ENCODE peak calls at places on chromosomes 5 and 9, in nine cellular contexts. Z is transverse colon, O is fibroblast of lung, F is foreskin fibroblast, W is foreskin keratinocyte, E is choroid plexus epithelial cell, C is AG04449, N is cardiac muscle cell, Q is lower lobe of right lung. U is an unnamed sample.

GRCh38 chr9:8366161-8366926 is 566.8 kb upstream of the DMAC1 start:
- DNase-seq in Z (no peak), O (peak; percentile 38), F (peak; percentile 80), W (no peak), E (peak; percentile 36), C (no peak), N (no peak), Q (no peak), U (no peak)

GRCh38 chr5:134609232-134609851 is 23.3 kb downstream of the SAR1B start:
- DNase-seq in Z (no peak), O (peak; percentile 41), F (no peak), W (no peak), E (no peak), C (no peak), N (no peak), Q (no peak), U (no peak)

GRCh38 chr5:116272281-116272941 is 187.6 kb downstream of the COMMD10 start:
- DNase-seq in Z (no peak), O (peak; percentile 88), F (peak; percentile 66), W (no peak), E (peak; percentile 64), C (no peak), N (no peak), Q (no peak), U (no peak)

GRCh38 chr5:72255237-72255636 is 64.8 kb downstream of the MRPS27 start:
- DNase-seq in Z (peak; percentile 14), O (no peak), F (no peak), W (no peak), E (no peak), C (no peak), N (no peak), Q (no peak), U (no peak)

GRCh38 chr5:96870094-96871021 is 5.9 kb upstream of the ERAP2 start:
- DNase-seq in Z (no peak), O (no peak), F (no peak), W (no peak), E (peak; percentile 33), C (no peak), N (no peak), Q (no peak), U (no peak)

GRCh38 chr9:97386265-97386633 is 25.6 kb upstream of the TDRD7 start:
- DNase-seq in Z (peak; percentile 46), O (no peak), F (no peak), W (no peak), E (no peak), C (no peak), N (no peak), Q (no peak), U (no peak)

GRCh38 chr9:113463418-113464285 is at the start of gene RGS3:
- DNase-seq in Z (peak; percentile 86), O (no peak), F (no peak), W (no peak), E (peak; percentile 8), C (no peak), N (peak; percentile 93), Q (peak; percentile 81), U (peak; percentile 85)

GRCh38 chr5:146766013-146766412 is 112.5 kb downstream of the PPP2R2B start:
- DNase-seq in Z (no peak), O (no peak), F (no peak), W (no peak), E (no peak), C (no peak), N (no peak), Q (no peak), U (no peak)

GRCh38 chr9:95721132-95721531 is 154.4 kb upstream of the ERCC6L2 start:
- DNase-seq in Z (peak; percentile 64), O (no peak), F (no peak), W (no peak), E (no peak), C (no peak), N (no peak), Q (no peak), U (no peak)

GRCh38 chr5:145908206-145908945 is 28.0 kb upstream of the SH3RF2 start:
- DNase-seq in Z (no peak), O (no peak), F (no peak), W (no peak), E (peak; percentile 16), C (no peak), N (no peak), Q (no peak), U (no peak)

GRCh38 chr5:54895816-54896341 is 89.5 kb downstream of the ESM1 start:
- DNase-seq in Z (no peak), O (peak; percentile 66), F (peak; percentile 81), W (no peak), E (peak; percentile 84), C (no peak), N (peak; percentile 70), Q (no peak), U (no peak)

GRCh38 chr5:32679218-32679617 is 31.9 kb upstream of the NPR3 start:
- DNase-seq in Z (no peak), O (peak; percentile 12), F (peak; percentile 36), W (no peak), E (peak; percentile 7), C (no peak), N (no peak), Q (no peak), U (no peak)

GRCh38 chr9:79572032-79572890 is 496 bp downstream of the TLE4 start:
- DNase-seq in Z (peak; percentile 45), O (peak; percentile 33), F (peak; percentile 76), W (no peak), E (peak; percentile 49), C (no peak), N (peak; percentile 86), Q (peak; percentile 73), U (peak; percentile 63)

GRCh38 chr9:97853844-97854695 is 1.0 kb downstream of the FOXE1 start:
- DNase-seq in Z (no peak), O (peak; percentile 28), F (peak; percentile 55), W (no peak), E (peak; percentile 14), C (no peak), N (peak; percentile 52), Q (peak; percentile 55), U (no peak)

GRCh38 chr5:55037046-55037771 is 13.2 kb downstream of the GZMK start:
- DNase-seq in Z (peak; percentile 20), O (peak; percentile 5), F (peak; percentile 30), W (no peak), E (peak; percentile 44), C (no peak), N (peak; percentile 18), Q (no peak), U (no peak)

DNA sequence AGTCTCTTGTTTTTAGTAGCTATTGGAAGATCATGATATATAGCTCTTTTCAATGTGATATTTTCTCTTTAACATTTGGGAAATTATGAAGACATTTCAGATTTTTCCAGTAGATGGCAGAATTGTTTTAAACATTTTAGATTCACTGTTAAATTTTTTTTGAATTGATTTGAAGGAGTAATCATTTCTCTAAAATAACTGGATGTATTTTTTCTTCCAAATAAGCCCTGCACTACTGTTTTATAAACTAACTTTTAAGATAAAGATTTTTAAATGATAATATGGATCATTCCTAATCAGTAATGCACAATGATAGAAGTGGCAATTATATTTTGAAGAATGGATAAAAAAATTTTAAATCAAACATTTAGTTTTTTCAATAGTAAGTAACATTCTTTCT is 14.2 kb downstream of the NDUFAF2 start:
- DNase-seq in Z (no peak), O (peak; percentile 58), F (peak; percentile 32), W (no peak), E (peak; percentile 52), C (no peak), N (no peak), Q (no peak), U (no peak)
- TF ChIP-seq CTCF in Z (peak; percentile 9), O (no peak), F (no peak), W (peak; percentile 59), E (peak; percentile 31), C (no peak), N (peak; percentile 26), Q (no peak), U (peak; percentile 39)

DNA sequence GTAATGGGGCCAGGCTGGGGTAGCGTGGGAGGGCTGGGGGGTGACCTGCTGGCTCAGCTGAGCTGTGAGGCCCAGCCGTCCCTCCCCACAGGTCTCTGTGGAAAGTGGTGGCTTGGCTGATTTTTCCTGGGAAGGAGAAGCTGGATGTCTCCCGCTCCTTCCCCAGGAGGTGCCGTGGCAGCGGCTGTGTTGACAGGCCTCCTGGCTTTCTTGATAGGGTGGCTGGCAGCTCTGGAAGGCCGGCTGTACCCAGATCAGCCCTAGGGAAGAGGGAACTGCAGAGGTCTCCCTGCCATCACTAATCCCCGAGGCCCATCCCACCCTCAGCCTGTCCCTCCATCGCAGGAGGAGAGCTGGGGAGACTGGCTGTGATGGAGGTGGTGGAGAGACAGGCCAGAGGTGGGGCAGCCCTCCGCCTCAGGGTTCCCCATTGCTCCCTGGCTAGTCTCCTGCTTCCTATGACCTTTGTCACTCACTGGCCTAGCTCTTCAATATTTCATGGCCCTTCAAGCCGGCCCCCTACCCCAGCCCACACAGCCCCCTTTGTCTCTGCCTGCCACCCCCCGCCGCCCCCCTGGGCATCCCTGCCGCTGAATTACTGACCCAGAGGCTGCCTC is 6.8 kb downstream of the CXXC5 start:
- DNase-seq in Z (no peak), O (no peak), F (no peak), W (no peak), E (no peak), C (no peak), N (peak; percentile 69), Q (no peak), U (no peak)
- TF ChIP-seq CTCF in Z (no peak), O (no peak), F (no peak), W (no peak), E (no peak), C (no peak), N (no peak), Q (no peak), U (no peak)

GRCh38 chr9:130860458-130861316 is 25.6 kb downstream of the ABL1 start:
- DNase-seq in Z (peak; percentile 69), O (peak; percentile 93), F (peak; percentile 97), W (no peak), E (peak; percentile 97), C (peak; percentile 95), N (peak; percentile 81), Q (peak; percentile 88), U (no peak)
- TF ChIP-seq CTCF in Z (no peak), O (peak; percentile 27), F (peak; percentile 39), W (peak; percentile 57), E (peak; percentile 50), C (peak; percentile 54), N (peak; percentile 47), Q (peak; percentile 38), U (peak; percentile 12)

GRCh38 chr9:114924327-114924726 is 6.1 kb downstream of the TNFSF8 start:
- DNase-seq in Z (no peak), O (no peak), F (no peak), W (no peak), E (no peak), C (no peak), N (no peak), Q (no peak), U (no peak)

GRCh38 chr9:114928092-114928491 is 2.3 kb downstream of the TNFSF8 start:
- DNase-seq in Z (no peak), O (no peak), F (no peak), W (no peak), E (no peak), C (no peak), N (no peak), Q (no peak), U (no peak)

GRCh38 chr9:114923918-114924317 is 6.5 kb downstream of the TNFSF8 start:
- DNase-seq in Z (no peak), O (no peak), F (no peak), W (no peak), E (no peak), C (no peak), N (no peak), Q (no peak), U (no peak)

GRCh38 chr9:114925039-114925438 is 5.4 kb downstream of the TNFSF8 start:
- DNase-seq in Z (no peak), O (no peak), F (no peak), W (no peak), E (no peak), C (no peak), N (no peak), Q (no peak), U (no peak)

GRCh38 chr9:114925672-114926071 is 4.7 kb downstream of the TNFSF8 start:
- DNase-seq in Z (no peak), O (no peak), F (no peak), W (no peak), E (no peak), C (no peak), N (no peak), Q (no peak), U (no peak)
- TF ChIP-seq CTCF in Z (no peak), O (no peak), F (no peak), W (no peak), E (no peak), C (no peak), N (no peak), Q (no peak), U (no peak)

U was measured in right lobe of liver.